ENCODE peak calls at places on chromosomes 2 and 18, in six cellular contexts. C is tibial artery, U is cardiac muscle cell, G is right atrium auricular region, J is Peyer's patch, H is HCT116. N is an unnamed sample.
A peak's percentile ranks its signal among the peaks of the same experiment; 100 is the strongest.

GRCh38 chr2:230972046-230972445 is 23.9 kb upstream of the SPATA3 start:
- DNase-seq in J (no peak), C (no peak), G (no peak), U (no peak), H (no peak), N (peak; percentile 35)

GRCh38 chr2:64291181-64291580 is 147.0 kb upstream of the PELI1 start:
- DNase-seq in C (peak; percentile 44), J (no peak), G (no peak), H (peak; percentile 23), U (no peak), N (peak; percentile 85)

GRCh38 chr2:5319493-5319892 is 372.7 kb upstream of the SOX11 start:
- DNase-seq in H (no peak), U (no peak), G (no peak), J (no peak), C (no peak), N (no peak)

GRCh38 chr2:70596739-70597138 is 43.1 kb upstream of the TGFA start:
- DNase-seq in G (no peak), C (no peak), U (no peak), J (no peak), H (peak; percentile 59), N (no peak)

GRCh38 chr18:13266208-13267100 is 47.9 kb downstream of the LDLRAD4 start:
- DNase-seq in U (no peak), C (peak; percentile 64), J (no peak), H (no peak), G (peak; percentile 73), N (no peak)

GRCh38 chr2:28314968-28315367 is 77.7 kb upstream of the FOSL2 start:
- DNase-seq in H (no peak), U (no peak), J (no peak), C (no peak), G (no peak), N (no peak)

GRCh38 chr2:132550945-132551344 is 119.1 kb downstream of the LYPD1 start:
- DNase-seq in U (no peak), G (no peak), C (no peak), H (no peak), J (no peak), N (peak; percentile 17)

GRCh38 chr2:61707984-61708852 is 145.6 kb downstream of the FAM161A start:
- DNase-seq in U (peak; percentile 55), J (no peak), H (no peak), G (no peak), C (no peak), N (no peak)

GRCh38 chr2:180190851-180191250 is 183.8 kb upstream of the CWC22 start:
- DNase-seq in U (no peak), J (no peak), H (no peak), C (no peak), G (no peak), N (no peak)

GRCh38 chr18:77617681-77618080 is 368.0 kb downstream of the GALR1 start:
- DNase-seq in G (no peak), U (no peak), H (no peak), C (no peak), J (no peak), N (no peak)

GRCh38 chr18:44937985-44938384 is 257.3 kb downstream of the SETBP1 start:
- DNase-seq in J (no peak), U (peak; percentile 11), H (no peak), G (no peak), C (no peak), N (no peak)

GRCh38 chr2:70767094-70767698 is 804 bp downstream of the ADD2 start:
- DNase-seq in C (no peak), H (no peak), U (peak; percentile 47), G (no peak), J (peak; percentile 32), N (no peak)

GRCh38 chr2:70686577-70687460 is 81.2 kb downstream of the ADD2 start:
- DNase-seq in J (no peak), U (peak; percentile 86), C (no peak), H (peak; percentile 48), G (no peak), N (peak; percentile 36)

GRCh38 chr2:144349674-144350073 is 170.2 kb downstream of the ZEB2 start:
- DNase-seq in J (no peak), G (no peak), U (no peak), H (no peak), C (no peak), N (no peak)

GRCh38 chr2:102033750-102034682 is 42.3 kb downstream of the IL1R2 start:
- DNase-seq in G (no peak), J (no peak), H (no peak), C (no peak), U (no peak), N (no peak)

GRCh38 chr2:181916726-181917377 is 25.3 kb downstream of the ITPRID2 start:
- DNase-seq in J (no peak), C (no peak), U (no peak), G (no peak), H (no peak), N (no peak)

GRCh38 chr18:40407913-40408312 is 1547.1 kb upstream of the PIK3C3 start:
- DNase-seq in G (no peak), H (no peak), U (no peak), J (no peak), C (no peak), N (no peak)

GRCh38 chr2:236171213-236172201 is 3.3 kb upstream of the GBX2 start:
- DNase-seq in C (no peak), H (no peak), G (no peak), J (no peak), U (no peak), N (peak; percentile 45)

DNA sequence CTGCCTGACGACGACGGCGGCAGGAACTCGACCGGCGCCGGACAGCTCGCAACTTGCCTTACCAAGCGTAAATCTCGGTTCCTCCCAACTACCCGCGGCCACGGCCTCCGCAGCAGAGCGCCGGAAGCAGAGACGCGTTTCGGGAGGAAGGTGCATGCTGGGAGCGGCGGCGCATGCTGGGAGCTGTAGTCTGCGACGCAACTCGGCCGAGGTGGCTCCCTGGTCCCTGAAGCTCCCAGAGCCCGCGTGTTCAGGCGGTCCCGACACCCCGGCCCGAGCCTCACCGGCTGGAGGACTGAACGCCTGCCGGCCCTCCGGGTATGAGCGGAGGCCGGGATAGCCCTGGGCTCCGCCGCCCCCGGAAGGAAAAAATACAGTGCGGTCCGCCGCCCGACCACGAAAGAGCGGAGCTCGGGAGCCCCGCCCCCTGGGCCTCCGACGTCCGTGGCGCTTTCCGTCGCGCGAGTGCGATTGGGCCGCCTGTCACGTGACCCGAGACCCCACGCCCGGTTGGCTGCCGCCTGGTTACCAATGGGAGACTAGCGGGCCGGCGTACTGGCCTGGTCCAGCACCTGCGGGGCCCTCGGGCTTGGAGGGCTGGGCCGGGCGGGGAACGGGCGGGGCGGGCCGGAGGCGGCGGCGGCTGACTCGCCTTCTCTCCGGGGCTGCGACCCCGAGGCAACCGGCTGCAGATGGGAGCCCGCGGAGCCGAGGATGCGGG is at the start of gene CAPN10:
- DNase-seq in U (peak; percentile 99), J (peak; percentile 97), C (peak; percentile 98), H (peak; percentile 86), G (peak; percentile 99), N (peak; percentile 98)
- TF ChIP-seq CTCF in U (no peak), J (no peak), C (no peak), H (no peak), G (no peak), N (no peak)

GRCh38 chr2:98164256-98164655 is 77.3 kb downstream of the VWA3B start:
- DNase-seq in J (no peak), C (no peak), U (no peak), G (no peak), H (no peak), N (no peak)
- H3K27ac ChIP-seq in J (no peak overlapping the region), C (peak overlapping the region; percentile 83), U (peak overlapping the region; percentile 23), G (peak overlapping the region; percentile 93), H (no peak overlapping the region), N (no peak overlapping the region)

DNA sequence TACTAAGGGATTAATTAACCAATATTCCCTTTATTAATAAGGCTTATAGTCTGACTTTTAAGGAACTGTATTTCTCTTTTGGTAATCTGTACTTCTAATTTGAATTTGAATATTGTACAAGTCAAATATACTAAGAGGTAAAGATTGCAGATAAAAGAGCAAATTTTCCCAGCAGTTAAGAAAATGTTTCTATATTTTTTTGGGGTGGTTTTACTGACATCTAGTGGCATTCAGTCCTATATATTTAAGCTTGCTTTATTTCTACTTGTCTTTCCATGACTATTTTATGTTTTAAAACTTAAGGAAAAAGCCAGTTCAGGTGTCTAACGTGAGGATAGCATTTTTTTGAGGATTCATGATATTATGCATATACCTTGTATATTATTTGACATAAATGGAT is 41.6 kb downstream of the TDRD15 start:
- DNase-seq in U (no peak), J (no peak), C (no peak), H (no peak), G (no peak), N (no peak)
- TF ChIP-seq CTCF in U (peak; percentile 2), J (no peak), C (no peak), H (no peak), G (no peak), N (no peak)

GRCh38 chr2:203669820-203670219 is 36.6 kb upstream of the CD28 start:
- DNase-seq in C (no peak), G (no peak), U (no peak), J (no peak), H (no peak), N (no peak)

GRCh38 chr2:203673933-203674332 is 32.5 kb upstream of the CD28 start:
- DNase-seq in J (no peak), C (peak; percentile 42), G (no peak), U (no peak), H (no peak), N (no peak)

GRCh38 chr2:203671876-203672275 is 34.6 kb upstream of the CD28 start:
- DNase-seq in J (no peak), U (no peak), H (no peak), G (no peak), C (no peak), N (no peak)

GRCh38 chr2:203672856-203673255 is 33.6 kb upstream of the CD28 start:
- DNase-seq in G (no peak), H (no peak), U (no peak), C (no peak), J (no peak), N (no peak)

GRCh38 chr2:203670939-203671338 is 35.5 kb upstream of the CD28 start:
- DNase-seq in U (no peak), J (no peak), C (no peak), G (no peak), H (no peak), N (no peak)
- H3K27ac ChIP-seq in U (no peak overlapping the region), J (no peak overlapping the region), C (no peak overlapping the region), G (no peak overlapping the region), H (no peak overlapping the region), N (no peak overlapping the region)

DNA sequence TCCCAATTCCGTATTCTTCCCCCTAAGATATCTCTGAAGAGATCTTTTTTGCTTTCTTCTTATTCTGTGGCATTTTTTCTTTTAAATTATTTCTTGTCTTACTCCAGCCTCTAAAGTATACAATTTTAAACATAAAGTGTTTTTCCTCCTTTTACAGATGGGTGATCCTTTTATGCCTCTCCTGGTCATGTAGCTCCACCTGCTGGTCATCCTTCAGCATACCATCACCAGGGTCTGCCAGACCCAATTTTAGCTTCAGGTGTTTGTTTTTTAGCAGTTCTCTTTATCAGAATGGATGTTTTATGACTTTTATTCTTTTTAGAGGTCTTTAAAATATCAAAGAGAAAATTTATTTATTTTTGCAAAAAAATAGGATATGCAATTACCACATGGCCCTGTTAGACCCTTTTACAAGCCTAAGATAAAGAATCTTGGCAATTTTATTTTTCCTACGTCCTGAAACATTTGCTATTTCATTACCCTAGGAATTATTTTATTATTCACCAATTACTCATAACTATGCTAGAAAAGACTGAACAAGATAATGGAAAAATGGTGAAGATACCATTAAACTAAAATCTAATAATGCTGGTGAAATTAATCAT is 55.4 kb downstream of the PIGN start:
- DNase-seq in C (peak; percentile 39), G (no peak), J (peak; percentile 19), H (peak; percentile 35), U (peak; percentile 75), N (no peak)
- TF ChIP-seq CTCF in C (peak; percentile 91), G (peak; percentile 90), J (peak; percentile 87), H (peak; percentile 77), U (peak; percentile 87), N (peak; percentile 75)